ENCODE peak calls at places on chromosomes 11 and 22, in five cellular contexts. Z is sigmoid colon, L is gastrocnemius medialis, M is GM23338, F is heart right ventricle. Y is an unnamed sample.

GRCh38 chr22:45998638-45999378 is 21.8 kb upstream of the WNT7B start:
- DNase-seq in Z (peak; percentile 54), L (no peak), M (no peak), F (no peak), Y (peak; percentile 12)

GRCh38 chr11:92390783-92391182 is 166.2 kb downstream of the FAT3 start:
- DNase-seq in Z (no peak), L (no peak), M (no peak), F (no peak), Y (no peak)

GRCh38 chr11:125224391-125225015 is 60.0 kb downstream of the PKNOX2 start:
- DNase-seq in Z (peak; percentile 68), L (no peak), M (peak; percentile 72), F (peak; percentile 54), Y (no peak)

GRCh38 chr22:43154887-43155536 is 3.7 kb downstream of the TSPO start:
- DNase-seq in Z (no peak), L (no peak), M (no peak), F (no peak), Y (no peak)

GRCh38 chr22:50189184-50189848 is 3.6 kb downstream of the TRABD start:
- DNase-seq in Z (no peak), L (no peak), M (no peak), F (no peak), Y (no peak)

GRCh38 chr11:3747704-3748103 is 49.6 kb downstream of the NUP98 start:
- DNase-seq in Z (no peak), L (no peak), M (no peak), F (no peak), Y (no peak)

GRCh38 chr22:24321999-24322398 is 51.4 kb downstream of the SPECC1L start:
- DNase-seq in Z (no peak), L (no peak), M (no peak), F (no peak), Y (no peak)

GRCh38 chr11:74397531-74398243 is 546 bp downstream of the PGM2L1 start:
- DNase-seq in Z (no peak), L (no peak), M (peak; percentile 76), F (no peak), Y (no peak)

GRCh38 chr22:43867839-43868652 is 5.7 kb upstream of the SULT4A1 start:
- DNase-seq in Z (peak; percentile 54), L (no peak), M (peak; percentile 95), F (peak; percentile 48), Y (peak; percentile 58)

GRCh38 chr11:46557684-46558151 is 36.1 kb downstream of the AMBRA1 start:
- DNase-seq in Z (no peak), L (no peak), M (no peak), F (no peak), Y (no peak)

GRCh38 chr11:86919557-86920210 is 35.5 kb downstream of the FZD4 start:
- DNase-seq in Z (no peak), L (no peak), M (peak; percentile 92), F (peak; percentile 28), Y (no peak)

GRCh38 chr22:22748297-22748743 is 103.9 kb downstream of the GGTLC2 start:
- DNase-seq in Z (no peak), L (no peak), M (peak; percentile 43), F (peak; percentile 44), Y (no peak)

GRCh38 chr11:19987243-19987870 is 172.9 kb downstream of the DBX1 start:
- DNase-seq in Z (no peak), L (no peak), M (no peak), F (no peak), Y (no peak)

GRCh38 chr11:134939046-134939445 is 527.0 kb upstream of the B3GAT1 start:
- DNase-seq in Z (no peak), L (no peak), M (no peak), F (no peak), Y (no peak)

GRCh38 chr11:3674189-3674588 is 3.0 kb upstream of the CHRNA10 start:
- DNase-seq in Z (no peak), L (no peak), M (no peak), F (no peak), Y (no peak)

GRCh38 chr11:62804310-62805043 is 763 bp downstream of the NXF1 start:
- DNase-seq in Z (no peak), L (no peak), M (no peak), F (no peak), Y (no peak)

GRCh38 chr11:2474059-2474901 is 29.5 kb downstream of the KCNQ1 start:
- DNase-seq in Z (no peak), L (no peak), M (no peak), F (no peak), Y (peak; percentile 49)

GRCh38 chr22:30824096-30824495 is 129.4 kb downstream of the OSBP2 start:
- DNase-seq in Z (peak; percentile 14), L (no peak), M (no peak), F (no peak), Y (no peak)

GRCh38 chr11:102244681-102245409 is 72.4 kb upstream of the BIRC3 start:
- DNase-seq in Z (no peak), L (no peak), M (no peak), F (no peak), Y (no peak)

GRCh38 chr22:19519041-19519926 is 4.9 kb downstream of the CLDN5 start:
- DNase-seq in Z (no peak), L (no peak), M (no peak), F (no peak), Y (no peak)

GRCh38 chr11:75239551-75240290 is 853 bp upstream of the TPBGL start:
- DNase-seq in Z (no peak), L (no peak), M (peak; percentile 57), F (no peak), Y (no peak)

GRCh38 chr22:45802074-45802473 is 130.4 kb downstream of the ATXN10 start:
- DNase-seq in Z (no peak), L (no peak), M (no peak), F (no peak), Y (no peak)

GRCh38 chr11:77091146-77091940 is 11.3 kb upstream of the OMP start:
- DNase-seq in Z (peak; percentile 91), L (peak; percentile 43), M (peak; percentile 93), F (peak; percentile 78), Y (peak; percentile 81)

GRCh38 chr11:62732830-62733229 is 4.5 kb downstream of the TTC9C start:
- DNase-seq in Z (no peak), L (no peak), M (peak; percentile 55), F (no peak), Y (no peak)

GRCh38 chr11:108319541-108320145 is 96.8 kb downstream of the ATM start:
- DNase-seq in Z (no peak), L (no peak), M (no peak), F (no peak), Y (no peak)

GRCh38 chr11:539971-540481 is 2.7 kb downstream of the LRRC56 start:
- DNase-seq in Z (no peak), L (no peak), M (no peak), F (no peak), Y (no peak)

GRCh38 chr11:3135491-3136440 is 29.3 kb downstream of the OSBPL5 start:
- DNase-seq in Z (peak; percentile 61), L (no peak), M (peak; percentile 74), F (no peak), Y (peak; percentile 43)

GRCh38 chr11:69923641-69924307 is 104.6 kb upstream of the FGF3 start:
- DNase-seq in Z (peak; percentile 48), L (no peak), M (no peak), F (no peak), Y (no peak)

GRCh38 chr11:112106070-112106469 is 19.4 kb downstream of the SDHD start:
- DNase-seq in Z (no peak), L (no peak), M (no peak), F (no peak), Y (no peak)

GRCh38 chr22:31926969-31927368 is 17.4 kb upstream of the YWHAH start:
- DNase-seq in Z (no peak), L (no peak), M (peak; percentile 74), F (no peak), Y (no peak)

GRCh38 chr11:48091426-48092102 is 111.2 kb downstream of the PTPRJ start:
- DNase-seq in Z (no peak), L (no peak), M (no peak), F (no peak), Y (no peak)

GRCh38 chr22:23192133-23192532 is 11.8 kb downstream of the BCR start:
- DNase-seq in Z (no peak), L (no peak), M (peak; percentile 35), F (no peak), Y (no peak)

DNA sequence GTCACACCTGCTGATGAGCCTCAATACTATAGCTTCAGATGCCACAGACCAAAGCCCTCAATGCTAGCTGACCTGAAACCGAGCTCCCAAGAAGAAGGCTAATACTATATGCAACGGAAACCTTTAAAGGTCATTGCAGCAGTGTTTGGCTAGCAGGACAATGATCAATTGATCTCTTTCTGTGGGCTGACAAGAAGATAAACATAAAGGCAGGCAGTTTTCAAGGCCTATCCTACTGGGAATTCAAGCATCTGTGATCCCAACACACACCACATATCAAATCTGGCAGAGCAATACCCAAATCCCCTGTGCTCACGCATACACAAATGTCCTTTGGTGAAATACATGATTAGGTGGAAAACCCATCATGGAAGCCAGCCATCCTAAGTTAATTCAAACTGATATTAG is 12.4 kb downstream of the LGR4 start:
- DNase-seq in Z (no peak), L (no peak), M (no peak), F (no peak), Y (no peak)
- H3K4me1 ChIP-seq in Z (peaks cover 29% of the 10 kb centered on the region), L (peaks cover 11% of the 10 kb centered on the region), M (peaks cover 67% of the 10 kb centered on the region), F (no peaks in the 10 kb centered on the region), Y (peaks cover 55% of the 10 kb centered on the region)

GRCh38 chr11:110092577-110093406 is at the start of gene ZC3H12C:
- DNase-seq in Z (peak; percentile 95), L (peak; percentile 84), M (peak; percentile 88), F (peak; percentile 87), Y (peak; percentile 81)
- TF ChIP-seq CTCF in Z (peak; percentile 48), L (peak; percentile 64), M (peak; percentile 39), F (peak; percentile 70), Y (peak; percentile 73)

DNA sequence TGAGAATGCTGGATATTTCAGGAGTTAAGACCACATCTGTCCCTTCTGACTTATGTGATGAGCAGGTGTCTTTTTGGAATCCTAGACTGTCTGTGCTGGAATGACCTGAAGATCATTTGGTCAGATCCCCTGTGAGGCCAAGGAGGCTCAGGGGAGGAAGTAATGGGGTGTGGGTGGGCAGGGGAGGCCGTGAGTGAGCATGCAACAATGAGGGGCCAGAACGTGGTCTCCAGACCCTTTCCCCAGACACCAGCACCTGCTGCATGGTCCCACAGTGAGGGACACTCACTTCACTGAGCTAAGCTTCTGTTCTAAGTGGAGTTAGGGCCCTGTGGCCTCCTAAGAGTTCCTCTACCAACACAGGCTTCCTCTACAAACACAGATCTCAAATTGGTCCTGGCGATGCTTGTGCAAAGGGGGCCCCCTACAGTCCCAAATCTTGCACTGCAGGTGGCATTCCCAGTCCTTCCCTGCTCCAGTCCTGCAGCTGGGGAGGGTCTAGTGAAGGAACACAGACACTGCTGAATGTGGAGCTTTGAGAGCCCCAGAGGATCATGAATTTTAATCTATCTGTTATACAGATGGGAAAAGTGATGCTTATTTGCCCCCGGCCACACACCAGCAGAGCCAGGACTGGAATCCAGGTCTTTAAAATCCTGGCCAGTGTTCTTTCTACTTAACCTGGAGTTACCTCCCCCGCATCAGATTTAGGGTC is 7.4 kb downstream of the USP2 start:
- DNase-seq in Z (no peak), L (no peak), M (peak; percentile 93), F (peak; percentile 78), Y (peak; percentile 66)
- H3K4me1 ChIP-seq in Z (peaks cover 29% of the 10 kb centered on the region), L (peaks cover 89% of the 10 kb centered on the region), M (peaks cover 38% of the 10 kb centered on the region), F (peaks cover 52% of the 10 kb centered on the region), Y (peaks cover 84% of the 10 kb centered on the region)

DNA sequence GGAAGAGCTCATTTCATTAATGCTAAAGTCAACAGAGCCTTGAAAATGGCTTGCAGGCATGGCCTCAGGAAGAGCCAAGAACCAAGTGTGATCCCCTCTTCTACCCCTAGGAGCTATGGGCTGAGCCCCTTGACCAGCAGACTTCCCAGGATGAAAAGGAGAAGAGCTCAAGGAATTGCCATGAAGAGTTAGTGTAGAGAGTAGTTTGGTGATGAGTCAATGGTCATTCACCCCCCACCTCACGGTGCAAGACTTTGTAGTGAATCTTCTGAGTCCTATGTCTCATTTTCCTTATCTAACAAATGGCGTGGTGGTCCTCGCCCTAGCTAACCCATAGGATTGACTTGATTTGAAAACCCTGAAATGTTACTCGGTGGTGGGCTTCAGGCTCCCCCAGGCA is 422.4 kb upstream of the CADM1 start:
- DNase-seq in Z (no peak), L (no peak), M (no peak), F (no peak), Y (no peak)
- TF ChIP-seq CTCF in Z (no peak), L (no peak), M (no peak), F (no peak), Y (no peak)